ENCODE peak calls at places on chromosome 7, in ten cellular contexts. T, Z, Q, I, M, C, R, V, F and Y are unnamed samples.

GRCh38 chr7:42238709-42239395 is 1.8 kb upstream of the GLI3 start:
- DNase-seq in T (peak), Z (no peak), Q (peak), I (no peak), M (peak), C (no peak), R (no peak), V (peak), F (no peak), Y (peak)

GRCh38 chr7:80496586-80496985 is 15.3 kb downstream of the GNAT3 start:
- DNase-seq in T (peak), Z (no peak), Q (no peak), I (no peak), M (no peak), C (no peak), R (no peak), V (no peak), F (no peak), Y (no peak)

GRCh38 chr7:156823441-156823840 is 69.5 kb downstream of the LMBR1 start:
- DNase-seq in T (no peak), Z (no peak), Q (no peak), I (peak), M (no peak), C (no peak), R (no peak), V (no peak), F (no peak), Y (no peak)

GRCh38 chr7:18864967-18865366 is 252.5 kb downstream of the TWIST1 start:
- DNase-seq in T (no peak), Z (no peak), Q (no peak), I (no peak), M (no peak), C (no peak), R (no peak), V (no peak), F (no peak), Y (no peak)

GRCh38 chr7:159310457-159311171 is 165.9 kb upstream of the VIPR2 start:
- DNase-seq in T (no peak), Z (no peak), Q (no peak), I (no peak), M (no peak), C (no peak), R (no peak), V (no peak), F (no peak), Y (no peak)

GRCh38 chr7:154767821-154768415 is 235.0 kb downstream of the PAXIP1 start:
- DNase-seq in T (no peak), Z (no peak), Q (no peak), I (no peak), M (no peak), C (no peak), R (no peak), V (no peak), F (no peak), Y (no peak)

GRCh38 chr7:74344786-74345185 is 55.6 kb downstream of the CLIP2 start:
- DNase-seq in T (no peak), Z (no peak), Q (no peak), I (no peak), M (no peak), C (no peak), R (no peak), V (no peak), F (no peak), Y (no peak)

GRCh38 chr7:19958309-19958896 is 185.0 kb upstream of the TMEM196 start:
- DNase-seq in T (peak), Z (no peak), Q (peak), I (peak), M (no peak), C (no peak), R (no peak), V (no peak), F (no peak), Y (no peak)

GRCh38 chr7:44162785-44163395 is 21.8 kb upstream of the MYL7 start:
- DNase-seq in T (no peak), Z (no peak), Q (no peak), I (no peak), M (no peak), C (no peak), R (no peak), V (no peak), F (no peak), Y (no peak)

GRCh38 chr7:107726356-107727130 is 17.4 kb upstream of the CBLL1 start:
- DNase-seq in T (no peak), Z (no peak), Q (no peak), I (no peak), M (no peak), C (no peak), R (no peak), V (no peak), F (no peak), Y (no peak)

GRCh38 chr7:18103436-18104218 is 76.0 kb upstream of the PRPS1L1 start:
- DNase-seq in T (no peak), Z (no peak), Q (no peak), I (no peak), M (no peak), C (no peak), R (no peak), V (no peak), F (no peak), Y (no peak)

GRCh38 chr7:156031679-156032478 is 219.6 kb upstream of the SHH start:
- DNase-seq in T (no peak), Z (no peak), Q (no peak), I (no peak), M (no peak), C (peak), R (no peak), V (no peak), F (no peak), Y (no peak)

GRCh38 chr7:118586248-118586647 is 361.7 kb downstream of the ANKRD7 start:
- DNase-seq in T (no peak), Z (no peak), Q (no peak), I (no peak), M (no peak), C (no peak), R (no peak), V (no peak), F (no peak), Y (no peak)

GRCh38 chr7:93843260-93843659 is 47.3 kb downstream of the TFPI2 start:
- DNase-seq in T (peak), Z (no peak), Q (no peak), I (no peak), M (no peak), C (no peak), R (no peak), V (no peak), F (no peak), Y (no peak)

GRCh38 chr7:90404777-90405176 is 1.5 kb downstream of the CLDN12 start:
- DNase-seq in T (peak), Z (no peak), Q (no peak), I (no peak), M (no peak), C (no peak), R (no peak), V (no peak), F (no peak), Y (peak)

GRCh38 chr7:6160191-6160623 is 112.2 kb downstream of the CYTH3 start:
- DNase-seq in T (peak), Z (peak), Q (no peak), I (peak), M (peak), C (peak), R (peak), V (peak), F (no peak), Y (no peak)

GRCh38 chr7:149799397-149800168 is 26.2 kb upstream of the ZNF467 start:
- DNase-seq in T (no peak), Z (peak), Q (no peak), I (no peak), M (peak), C (no peak), R (no peak), V (no peak), F (peak), Y (no peak)

GRCh38 chr7:22339725-22340390 is 17.1 kb downstream of the RAPGEF5 start:
- DNase-seq in T (no peak), Z (no peak), Q (no peak), I (no peak), M (no peak), C (no peak), R (no peak), V (no peak), F (no peak), Y (no peak)

GRCh38 chr7:155533827-155534690 is 12.3 kb downstream of the CNPY1 start:
- DNase-seq in T (no peak), Z (no peak), Q (no peak), I (no peak), M (peak), C (no peak), R (peak), V (no peak), F (peak), Y (no peak)

GRCh38 chr7:46486264-46487206 is 565.5 kb upstream of the IGFBP3 start:
- DNase-seq in T (peak), Z (peak), Q (peak), I (peak), M (no peak), C (peak), R (no peak), V (peak), F (no peak), Y (no peak)

GRCh38 chr7:23396222-23396621 is 74.1 kb downstream of the IGF2BP3 start:
- DNase-seq in T (peak), Z (no peak), Q (no peak), I (peak), M (no peak), C (no peak), R (no peak), V (no peak), F (no peak), Y (no peak)

GRCh38 chr7:1432411-1433082 is 26.7 kb downstream of the MICALL2 start:
- DNase-seq in T (peak), Z (peak), Q (no peak), I (no peak), M (peak), C (no peak), R (peak), V (peak), F (peak), Y (peak)

GRCh38 chr7:157309990-157310668 is 26.7 kb upstream of the DNAJB6 start:
- DNase-seq in T (peak), Z (no peak), Q (peak), I (peak), M (no peak), C (no peak), R (no peak), V (no peak), F (no peak), Y (no peak)

GRCh38 chr7:10918093-10918590 is 55.5 kb upstream of the PHF14 start:
- DNase-seq in T (no peak), Z (no peak), Q (no peak), I (no peak), M (no peak), C (no peak), R (no peak), V (no peak), F (no peak), Y (no peak)

GRCh38 chr7:121329460-121330052 is 756 bp downstream of the WNT16 start:
- DNase-seq in T (no peak), Z (peak), Q (no peak), I (no peak), M (peak), C (no peak), R (peak), V (no peak), F (peak), Y (no peak)

GRCh38 chr7:92456241-92456640 is 9.0 kb downstream of the GATAD1 start:
- DNase-seq in T (peak), Z (no peak), Q (no peak), I (no peak), M (no peak), C (no peak), R (no peak), V (no peak), F (no peak), Y (no peak)

GRCh38 chr7:44334734-44335097 is 9.3 kb upstream of the CAMK2B start:
- DNase-seq in T (no peak), Z (no peak), Q (no peak), I (no peak), M (no peak), C (no peak), R (no peak), V (no peak), F (no peak), Y (no peak)

GRCh38 chr7:101804087-101804631 is 13.3 kb upstream of the CUX1 start:
- DNase-seq in T (no peak), Z (no peak), Q (no peak), I (no peak), M (peak), C (no peak), R (no peak), V (no peak), F (peak), Y (no peak)

GRCh38 chr7:101803203-101804086 is 14.0 kb upstream of the CUX1 start:
- DNase-seq in T (no peak), Z (peak), Q (no peak), I (no peak), M (no peak), C (no peak), R (no peak), V (no peak), F (no peak), Y (no peak)

DNA sequence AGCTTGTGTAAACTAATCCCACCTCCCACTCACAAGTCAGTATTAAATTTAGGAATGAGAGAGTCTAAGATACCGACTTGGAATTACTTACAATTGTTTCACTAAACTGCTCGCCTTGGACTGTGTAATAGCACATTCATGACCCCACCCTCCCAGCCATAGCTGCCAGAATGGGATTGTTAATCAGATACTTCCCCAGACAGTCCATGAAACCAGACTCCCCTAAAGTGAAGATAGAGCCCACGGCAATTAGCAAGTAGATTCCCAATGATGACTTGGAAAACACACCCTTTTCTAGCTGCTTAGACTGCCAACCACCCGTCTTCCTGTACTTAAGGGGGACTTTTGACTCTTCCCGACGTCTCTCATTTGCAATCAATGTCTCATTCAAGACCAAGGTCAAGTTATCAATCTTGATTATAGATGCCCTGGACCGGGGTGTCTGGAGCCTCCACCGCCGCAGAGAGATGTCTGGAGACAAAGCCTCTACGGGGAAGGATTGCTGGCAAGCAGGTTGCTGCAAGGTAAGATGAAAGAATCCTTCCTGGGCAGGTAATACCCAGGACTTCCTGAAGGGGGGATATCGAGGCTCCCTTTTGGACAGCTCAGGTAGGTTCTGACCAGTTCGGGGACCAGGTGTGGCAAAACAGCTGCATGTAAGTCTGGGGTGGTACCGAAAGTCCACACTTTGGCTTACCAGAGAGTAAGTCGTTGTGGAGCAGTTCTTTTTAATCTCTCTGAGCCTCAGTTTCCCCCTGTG is 12.6 kb upstream of the CUX1 start:
- DNase-seq in T (no peak), Z (peak), Q (no peak), I (no peak), M (peak), C (no peak), R (no peak), V (no peak), F (peak), Y (no peak)
- H3K4me3 ChIP-seq in T (no peak), Z (no peak), Q (no peak), I (no peak), M (no peak), C (no peak), R (no peak), V (no peak), F (no peak), Y (no peak)

GRCh38 chr7:29565634-29565981 is 2.0 kb downstream of the PRR15 start:
- DNase-seq in T (no peak), Z (no peak), Q (no peak), I (no peak), M (no peak), C (no peak), R (no peak), V (no peak), F (peak), Y (no peak)
- H3K4me3 ChIP-seq in T (no peak), Z (peak), Q (peak), I (no peak), M (no peak), C (peak), R (peak), V (no peak), F (peak), Y (peak)

GRCh38 chr7:27156901-27157716 is 634 bp upstream of the HOXA7 start:
- DNase-seq in T (no peak), Z (no peak), Q (no peak), I (no peak), M (no peak), C (no peak), R (no peak), V (peak), F (peak), Y (peak)
- H3K4me3 ChIP-seq in T (peak), Z (no peak), Q (peak), I (peak), M (no peak), C (peak), R (peak), V (peak), F (peak), Y (peak)

GRCh38 chr7:27180431-27181175 is 4.4 kb downstream of the HOXA11 start:
- DNase-seq in T (no peak), Z (no peak), Q (no peak), I (no peak), M (no peak), C (no peak), R (peak), V (peak), F (peak), Y (peak)
- H3K4me3 ChIP-seq in T (no peak), Z (no peak), Q (peak), I (peak), M (no peak), C (peak), R (no peak), V (peak), F (no peak), Y (no peak)

GRCh38 chr7:116704650-116705049 is 32.7 kb downstream of the MET start:
- DNase-seq in T (no peak), Z (no peak), Q (no peak), I (no peak), M (no peak), C (no peak), R (no peak), V (no peak), F (no peak), Y (no peak)
- H3K4me3 ChIP-seq in T (no peak), Z (no peak), Q (no peak), I (no peak), M (no peak), C (no peak), R (no peak), V (no peak), F (no peak), Y (no peak)

DNA sequence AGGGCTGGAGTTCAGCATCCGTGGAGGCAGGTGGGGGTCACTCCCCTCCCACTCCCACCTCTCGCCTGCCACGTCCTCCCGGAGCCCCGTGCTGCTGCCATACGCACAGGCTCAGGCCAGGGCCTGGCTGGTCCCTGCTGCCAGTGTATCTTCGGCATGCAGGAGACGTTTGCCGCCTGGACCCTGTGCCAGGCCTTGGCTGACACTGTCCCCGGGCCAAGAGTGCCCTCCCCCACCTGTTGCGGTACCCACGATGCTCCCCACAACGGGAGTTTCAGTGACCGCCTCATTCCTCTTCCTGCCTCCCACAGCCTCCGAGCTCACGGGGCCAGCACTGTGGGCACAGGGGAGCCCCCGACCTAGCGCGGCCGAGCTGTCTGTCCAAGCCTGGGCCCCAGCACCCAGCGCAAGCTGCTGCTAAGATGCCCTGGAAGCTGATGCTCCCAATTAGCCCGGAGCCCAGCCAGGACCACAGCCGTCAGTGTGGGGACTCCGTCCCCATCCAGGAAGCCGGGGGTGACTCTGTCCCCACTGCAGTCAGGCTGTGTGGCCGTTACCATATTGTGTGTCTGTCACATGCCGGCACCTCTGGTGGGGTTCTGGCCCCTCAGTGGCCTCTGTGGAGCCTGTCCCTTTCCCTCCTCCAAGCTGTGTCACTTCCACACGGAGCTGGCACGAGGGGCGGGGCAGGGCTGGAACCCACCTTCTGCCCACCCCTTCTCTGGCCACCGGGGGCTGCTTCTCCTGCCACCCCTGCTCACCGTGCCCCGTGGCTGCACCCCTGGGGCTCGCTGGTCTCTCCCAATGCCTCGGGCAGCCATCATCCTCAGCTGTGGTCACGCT is 7.6 kb downstream of the TTYH3 start:
- DNase-seq in T (no peak), Z (no peak), Q (no peak), I (no peak), M (no peak), C (no peak), R (no peak), V (no peak), F (peak), Y (no peak)
- H3K4me3 ChIP-seq in T (no peak), Z (no peak), Q (no peak), I (no peak), M (no peak), C (no peak), R (no peak), V (no peak), F (no peak), Y (no peak)